ENCODE peak calls at places on chromosomes 11 and 22, in ten cellular contexts. I is progenitor cell of endocrine pancreas; O is EH; D is OCI-LY7; Z is T-helper 2 cell; B is naive thymus-derived CD8-positive, alpha-beta T cell; Q is activated gamma-delta T cell; P is AG09309; K is small intestine; F is GM23248. T is an unnamed sample.

GRCh38 chr11:112932593-112932992 is 28.6 kb upstream of the NCAM1 start:
- DNase-seq in I (no peak), O (no peak), D (no peak), Z (no peak), B (no peak), Q (no peak), P (no peak), K (no peak), F (no peak), T (no peak)

GRCh38 chr11:128180446-128181089 is 406.8 kb downstream of the ETS1 start:
- DNase-seq in I (no peak), O (peak), D (no peak), Z (no peak), B (no peak), Q (no peak), P (peak), K (no peak), F (peak), T (no peak)

GRCh38 chr11:1566381-1567051 is 5.6 kb downstream of the DUSP8 start:
- DNase-seq in I (no peak), O (no peak), D (no peak), Z (no peak), B (no peak), Q (no peak), P (no peak), K (no peak), F (no peak), T (no peak)

GRCh38 chr11:76903325-76903724 is 42.6 kb downstream of the ACER3 start:
- DNase-seq in I (no peak), O (no peak), D (no peak), Z (no peak), B (no peak), Q (no peak), P (no peak), K (peak), F (no peak), T (no peak)

GRCh38 chr22:42939941-42940653 is 74.9 kb downstream of the PACSIN2 start:
- DNase-seq in I (no peak), O (peak), D (no peak), Z (no peak), B (no peak), Q (no peak), P (no peak), K (peak), F (peak), T (no peak)

GRCh38 chr22:41217553-41218157 is 12.5 kb downstream of the L3MBTL2 start:
- DNase-seq in I (no peak), O (peak), D (peak), Z (no peak), B (no peak), Q (no peak), P (peak), K (peak), F (peak), T (peak)

GRCh38 chr22:36331306-36331911 is 56.4 kb downstream of the MYH9 start:
- DNase-seq in I (no peak), O (peak), D (peak), Z (peak), B (peak), Q (no peak), P (peak), K (peak), F (peak), T (peak)

GRCh38 chr22:45007247-45007945 is 2.4 kb downstream of the PHF21B start:
- DNase-seq in I (peak), O (peak), D (no peak), Z (no peak), B (no peak), Q (no peak), P (no peak), K (no peak), F (peak), T (no peak)

GRCh38 chr11:92528051-92528450 is 303.4 kb downstream of the FAT3 start:
- DNase-seq in I (no peak), O (peak), D (no peak), Z (no peak), B (no peak), Q (no peak), P (peak), K (no peak), F (peak), T (no peak)

GRCh38 chr22:30763815-30764686 is 69.4 kb downstream of the OSBP2 start:
- DNase-seq in I (peak), O (peak), D (peak), Z (peak), B (peak), Q (no peak), P (peak), K (peak), F (peak), T (peak)

GRCh38 chr11:130103296-130103814 is 33.7 kb downstream of the APLP2 start:
- DNase-seq in I (no peak), O (peak), D (no peak), Z (no peak), B (no peak), Q (no peak), P (peak), K (no peak), F (peak), T (no peak)

T was measured in CD4-positive, alpha-beta memory T cell.